ENCODE peak calls at places on chromosome 1, in nine cellular contexts. I, Q, H, S, X, D, T, G and L are unnamed samples.

GRCh38 chr1:56506951-56507437 is 72.4 kb downstream of the PLPP3 start:
- DNase-seq in D (no peak), I (no peak), S (no peak), G (no peak), H (no peak), X (no peak), Q (no peak), T (no peak), L (no peak)

GRCh38 chr1:25431495-25432363 is 1.0 kb downstream of the MACO1 start:
- DNase-seq in I (peak; percentile 2), H (peak; percentile 27), Q (no peak), X (no peak), S (peak; percentile 40), T (peak; percentile 8), G (peak; percentile 12), D (no peak), L (no peak)

GRCh38 chr1:237709355-237709754 is 181.4 kb downstream of the ZP4 start:
- DNase-seq in X (no peak), H (no peak), G (no peak), T (no peak), I (no peak), S (no peak), D (no peak), Q (no peak), L (no peak)

GRCh38 chr1:19387045-19387467 is 74.9 kb downstream of the SLC66A1 start:
- DNase-seq in T (no peak), X (no peak), H (no peak), S (no peak), G (no peak), I (no peak), Q (peak; percentile 59), D (no peak), L (no peak)

GRCh38 chr1:159804924-159805323 is 2.8 kb downstream of the FCRL6 start:
- DNase-seq in G (no peak), D (no peak), X (no peak), H (no peak), T (no peak), S (no peak), I (no peak), Q (no peak), L (no peak)

GRCh38 chr1:111551623-111552470 is 48.4 kb upstream of the ADORA3 start:
- DNase-seq in G (no peak), S (no peak), H (no peak), D (no peak), Q (no peak), T (no peak), X (no peak), I (no peak), L (no peak)

GRCh38 chr1:36580524-36580923 is 97.8 kb upstream of the CSF3R start:
- DNase-seq in D (no peak), H (no peak), T (no peak), S (no peak), G (no peak), I (no peak), X (no peak), Q (no peak), L (no peak)

GRCh38 chr1:36155560-36156328 is at the start of gene MAP7D1:
- DNase-seq in X (no peak), Q (peak; percentile 89), T (peak; percentile 88), G (peak; percentile 90), H (peak; percentile 89), D (peak; percentile 72), I (peak; percentile 82), S (peak; percentile 88), L (no peak)

DNA sequence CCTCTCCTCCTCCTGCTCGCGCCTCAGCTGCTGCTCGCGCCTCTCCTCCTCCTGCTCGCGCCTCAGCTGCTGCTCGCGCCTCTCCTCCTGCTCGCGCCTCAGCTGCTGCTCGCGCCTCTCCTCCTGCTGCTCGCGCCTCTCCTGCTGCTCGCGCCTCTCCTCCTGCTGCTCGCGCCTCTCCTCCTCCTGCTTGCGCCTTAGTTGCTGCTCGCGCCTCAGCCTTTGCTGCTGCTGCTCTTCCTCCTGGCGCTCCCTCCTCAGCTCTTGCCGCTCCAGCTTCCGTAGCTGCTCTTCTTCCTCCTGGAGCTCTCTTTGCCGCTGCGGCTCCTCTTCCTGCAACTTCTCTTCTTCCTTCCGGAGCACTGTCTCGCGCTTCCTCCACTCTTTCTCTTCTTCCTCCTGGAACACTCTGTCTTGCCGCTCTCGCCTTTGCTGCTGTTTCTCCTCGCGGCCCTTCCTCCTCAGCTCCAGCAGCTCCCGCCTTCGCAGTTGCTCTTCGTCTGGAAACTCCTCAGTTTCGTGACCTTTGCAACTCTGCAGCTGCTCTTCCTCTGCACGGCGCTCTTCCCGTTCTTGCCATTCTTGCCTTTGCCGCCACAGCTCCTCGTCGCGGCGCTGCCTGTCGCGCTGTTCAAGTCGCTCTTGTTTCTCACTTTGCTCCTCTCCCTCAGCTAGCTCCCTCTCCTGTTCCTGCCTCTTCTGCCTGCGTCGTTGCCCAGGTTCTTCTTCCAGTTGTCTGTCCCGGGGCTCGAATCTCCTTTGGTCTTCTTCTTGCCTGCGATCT is 3.0 kb downstream of the TCHH start:
- DNase-seq in Q (no peak), T (no peak), D (no peak), S (no peak), X (no peak), G (peak; percentile 30), H (peak; percentile 9), I (no peak), L (no peak)
- H3K4me3 ChIP-seq in Q (peak overlapping the region; percentile 6), T (peak overlapping the region; percentile 46), D (peak overlapping the region; percentile 42), S (no peak overlapping the region), X (no peak overlapping the region), G (peak overlapping the region; percentile 25), H (no peak overlapping the region), I (peak overlapping the region; percentile 48), L (peak overlapping the region; percentile 76)

GRCh38 chr1:23931481-23931880 is 18.3 kb upstream of the CNR2 start:
- DNase-seq in I (no peak), D (no peak), H (no peak), X (no peak), G (peak; percentile 74), Q (no peak), T (no peak), S (no peak), L (no peak)

GRCh38 chr1:23928789-23929188 is 15.6 kb upstream of the CNR2 start:
- DNase-seq in Q (no peak), T (no peak), S (no peak), D (no peak), X (no peak), H (no peak), G (no peak), I (no peak), L (no peak)

GRCh38 chr1:23927097-23927496 is 13.9 kb upstream of the CNR2 start:
- DNase-seq in I (no peak), Q (no peak), G (no peak), D (no peak), X (no peak), S (no peak), T (no peak), H (no peak), L (no peak)

GRCh38 chr1:23930270-23930669 is 17.1 kb upstream of the CNR2 start:
- DNase-seq in X (no peak), H (no peak), D (no peak), T (no peak), S (no peak), Q (no peak), I (no peak), G (no peak), L (no peak)

DNA sequence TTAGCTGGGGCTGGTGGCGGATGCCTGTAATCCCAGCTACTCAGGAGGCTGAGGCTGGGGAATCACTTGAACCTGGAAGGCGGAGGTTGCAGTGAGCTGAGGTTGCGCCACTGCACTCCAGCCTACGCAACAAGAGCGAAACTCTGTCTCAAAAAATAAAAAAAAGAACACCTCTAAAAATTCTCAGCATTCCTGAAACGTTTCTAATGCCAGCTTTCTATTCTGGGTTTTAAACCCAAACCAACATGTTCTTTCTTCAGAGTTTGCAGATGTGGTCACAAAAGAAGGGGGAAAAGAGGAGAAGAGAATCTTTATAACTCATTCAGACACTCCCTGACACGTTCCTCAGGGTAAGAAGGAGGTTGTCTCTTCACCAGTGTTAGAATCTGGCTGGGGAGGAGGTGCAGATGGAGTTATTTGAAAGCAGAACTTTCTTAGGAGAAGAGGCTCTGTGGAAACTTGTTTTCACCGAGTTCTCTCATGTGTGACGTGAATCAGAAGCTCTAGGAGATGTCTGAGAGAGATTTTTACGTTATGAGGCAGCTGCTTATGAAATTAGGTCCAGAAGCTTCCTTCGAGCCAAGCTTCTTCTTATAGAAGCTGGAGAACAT is 17.8 kb upstream of the CNR2 start:
- DNase-seq in X (no peak), I (no peak), G (peak; percentile 34), Q (no peak), T (no peak), S (peak; percentile 45), D (peak; percentile 25), H (no peak), L (no peak)
- H3K4me3 ChIP-seq in X (no peak overlapping the region), I (no peak overlapping the region), G (no peak overlapping the region), Q (no peak overlapping the region), T (no peak overlapping the region), S (no peak overlapping the region), D (no peak overlapping the region), H (no peak overlapping the region), L (peak overlapping the region; percentile 38)

GRCh38 chr1:27772932-27773731 is at the start of gene STX12:
- DNase-seq in G (peak; percentile 99), X (peak; percentile 97), T (peak; percentile 98), Q (peak; percentile 99), D (peak; percentile 99), S (peak; percentile 99), H (peak; percentile 99), I (peak; percentile 98), L (peak; percentile 94)

GRCh38 chr1:27772581-27772931 is 463 bp upstream of the STX12 start:
- DNase-seq in Q (no peak), T (no peak), D (no peak), X (no peak), H (no peak), S (no peak), G (no peak), I (no peak), L (no peak)

GRCh38 chr1:27770293-27770830 is 2.7 kb upstream of the STX12 start:
- DNase-seq in G (no peak), S (no peak), T (no peak), Q (no peak), X (no peak), D (no peak), I (no peak), H (no peak), L (no peak)

GRCh38 chr1:27773732-27774445 is 870 bp downstream of the STX12 start:
- DNase-seq in H (no peak), I (peak; percentile 21), T (no peak), X (no peak), G (no peak), Q (no peak), S (peak; percentile 56), D (peak; percentile 6), L (no peak)

GRCh38 chr1:27772071-27772470 is 948 bp upstream of the STX12 start:
- DNase-seq in Q (no peak), H (no peak), G (no peak), X (no peak), T (no peak), D (no peak), I (no peak), S (no peak), L (no peak)
- H3K4me3 ChIP-seq in Q (no peak overlapping the region), H (no peak overlapping the region), G (peak overlapping the region; percentile 69), X (no peak overlapping the region), T (peak overlapping the region; percentile 94), D (peak overlapping the region; percentile 93), I (peak overlapping the region; percentile 95), S (no peak overlapping the region), L (peak overlapping the region; percentile 85)

GRCh38 chr1:109912214-109912861 is 1.7 kb downstream of the CSF1 start:
- DNase-seq in I (no peak), Q (no peak), D (no peak), G (no peak), H (no peak), T (no peak), S (peak; percentile 27), X (no peak), L (no peak)

GRCh38 chr1:109912873-109913272 is 2.2 kb downstream of the CSF1 start:
- DNase-seq in X (no peak), H (no peak), I (no peak), Q (no peak), D (no peak), T (no peak), G (no peak), S (no peak), L (no peak)

GRCh38 chr1:109910963-109911798 is 532 bp downstream of the CSF1 start:
- DNase-seq in G (peak; percentile 24), Q (no peak), S (peak; percentile 15), T (peak; percentile 12), H (no peak), X (no peak), I (no peak), D (no peak), L (no peak)

GRCh38 chr1:109914587-109915240 is 4.1 kb downstream of the CSF1 start:
- DNase-seq in H (no peak), I (no peak), D (no peak), S (no peak), T (no peak), X (no peak), Q (no peak), G (no peak), L (no peak)

DNA sequence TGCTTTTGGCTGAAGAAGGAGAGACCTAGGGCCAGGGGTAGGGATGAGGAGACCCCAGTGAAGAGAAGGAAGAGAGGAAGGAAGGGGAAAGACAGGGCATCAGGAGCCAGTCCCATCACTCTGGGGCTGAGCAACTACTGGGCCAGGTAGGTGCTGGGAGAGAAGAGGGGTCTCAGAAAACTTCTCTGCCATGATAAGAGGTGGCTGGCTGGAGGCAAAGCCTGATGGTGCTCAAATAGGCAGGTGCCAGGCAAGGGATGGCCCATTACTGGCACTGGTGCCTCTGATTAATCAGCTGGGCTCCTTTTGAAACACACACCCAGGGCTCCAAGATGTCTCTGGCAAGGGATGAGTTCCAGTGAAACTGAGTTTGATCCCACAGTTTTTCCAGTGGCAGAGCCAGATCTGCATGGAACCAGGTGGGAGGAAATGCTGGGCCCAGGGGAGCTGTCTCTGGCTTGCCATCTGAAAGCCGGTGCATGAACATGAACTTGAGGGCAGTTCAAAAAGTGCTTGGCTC is 2.8 kb downstream of the CSF1 start:
- DNase-seq in X (no peak), Q (no peak), D (no peak), G (no peak), T (no peak), I (no peak), S (no peak), H (no peak), L (no peak)
- H3K4me3 ChIP-seq in X (no peak overlapping the region), Q (no peak overlapping the region), D (no peak overlapping the region), G (no peak overlapping the region), T (no peak overlapping the region), I (no peak overlapping the region), S (no peak overlapping the region), H (no peak overlapping the region), L (no peak overlapping the region)